ENCODE peak calls at places on chromosomes 13 and 19, in six cellular contexts. L, Q, C, A, N and V are unnamed samples.

GRCh38 chr19:35710784-35711723 is 6.7 kb downstream of the ZBTB32 start:
- DNase-seq in A (no peak), N (peak; percentile 52), Q (no peak), C (peak; percentile 64), L (no peak), V (no peak)

GRCh38 chr19:35226748-35227147 is 1.8 kb downstream of the FAM187B start:
- DNase-seq in N (no peak), L (no peak), C (no peak), Q (no peak), A (peak; percentile 26), V (no peak)

GRCh38 chr19:33702606-33703437 is 81.1 kb downstream of the CHST8 start:
- DNase-seq in A (no peak), N (no peak), C (no peak), L (no peak), Q (no peak), V (no peak)

GRCh38 chr13:42266464-42266863 is 5.5 kb upstream of the AKAP11 start:
- DNase-seq in A (no peak), Q (no peak), C (no peak), L (peak; percentile 81), N (no peak), V (no peak)

GRCh38 chr19:5491565-5491964 is 36.3 kb downstream of the ZNRF4 start:
- DNase-seq in Q (no peak), A (no peak), C (no peak), L (no peak), N (no peak), V (no peak)

GRCh38 chr19:6580313-6580712 is 10.6 kb downstream of the CD70 start:
- DNase-seq in C (no peak), A (no peak), L (peak; percentile 27), N (no peak), Q (no peak), V (peak; percentile 95)

GRCh38 chr19:54169149-54169731 is 3.7 kb downstream of the TMC4 start:
- DNase-seq in A (no peak), L (no peak), N (no peak), Q (no peak), C (no peak), V (no peak)

GRCh38 chr19:6020972-6021805 is 43.2 kb upstream of the RANBP3 start:
- DNase-seq in A (no peak), C (no peak), N (no peak), L (no peak), Q (no peak), V (no peak)

GRCh38 chr13:74134777-74135305 is 637 bp upstream of the KLF12 start:
- DNase-seq in L (no peak), Q (peak; percentile 77), C (no peak), A (no peak), N (peak; percentile 66), V (peak; percentile 70)

GRCh38 chr19:530133-531008 is 1.2 kb upstream of the CDC34 start:
- DNase-seq in L (no peak), Q (no peak), C (no peak), A (no peak), N (no peak), V (no peak)

GRCh38 chr19:29785360-29785759 is 26.4 kb upstream of the CCNE1 start:
- DNase-seq in L (no peak), N (no peak), C (no peak), Q (no peak), A (no peak), V (no peak)

GRCh38 chr13:110880627-110881026 is 34.2 kb downstream of the ANKRD10 start:
- DNase-seq in C (no peak), A (no peak), Q (no peak), N (no peak), L (no peak), V (peak; percentile 52)

GRCh38 chr19:7442423-7442822 is 46.4 kb downstream of the PEX11G start:
- DNase-seq in C (no peak), Q (no peak), N (no peak), A (no peak), L (peak; percentile 54), V (no peak)

GRCh38 chr19:33055718-33056117 is 9.0 kb downstream of the RHPN2 start:
- DNase-seq in L (peak; percentile 77), Q (no peak), A (no peak), C (no peak), N (no peak), V (peak; percentile 71)

GRCh38 chr13:108728370-108728769 is 99.0 kb downstream of the MYO16 start:
- DNase-seq in A (no peak), Q (no peak), N (no peak), C (no peak), L (no peak), V (no peak)

GRCh38 chr19:401836-402535 is 7.0 kb downstream of the C2CD4C start:
- DNase-seq in N (no peak), A (no peak), Q (no peak), C (no peak), L (no peak), V (no peak)

GRCh38 chr13:41145136-41145908 is 12.7 kb upstream of the KBTBD6 start:
- DNase-seq in N (no peak), L (peak; percentile 27), C (no peak), Q (no peak), A (no peak), V (no peak)

GRCh38 chr13:100977841-100978240 is 303.2 kb upstream of the TMTC4 start:
- DNase-seq in C (no peak), Q (no peak), N (no peak), A (no peak), L (no peak), V (no peak)